ENCODE peak calls at places on chromosomes 7 and 10, in six cellular contexts. One of them, this sample, is unnamed.

GRCh38 chr7:144019457-144019856 is 19.3 kb downstream of the OR6B1 start:
- DNase-seq in heart left ventricle: no peak
- DNase-seq in fibroblast of mammary gland: peak; percentile 77
- DNase-seq in A549: no peak
- DNase-seq in upper lobe of right lung: no peak
- DNase-seq in HL-60: no peak
- DNase-seq in this sample: peak; percentile 41

GRCh38 chr7:114889646-114890285 is 32.1 kb upstream of the MDFIC start:
- DNase-seq in heart left ventricle: no peak
- DNase-seq in fibroblast of mammary gland: peak; percentile 100
- DNase-seq in A549: peak; percentile 72
- DNase-seq in upper lobe of right lung: no peak
- DNase-seq in HL-60: no peak
- DNase-seq in this sample: peak; percentile 91

GRCh38 chr10:130169136-130169888 is 33.1 kb downstream of the GLRX3 start:
- DNase-seq in heart left ventricle: no peak
- DNase-seq in fibroblast of mammary gland: no peak
- DNase-seq in A549: no peak
- DNase-seq in upper lobe of right lung: no peak
- DNase-seq in HL-60: no peak
- DNase-seq in this sample: peak; percentile 84

GRCh38 chr7:98613601-98614425 is 3.3 kb upstream of the NPTX2 start:
- DNase-seq in heart left ventricle: no peak
- DNase-seq in fibroblast of mammary gland: peak; percentile 20
- DNase-seq in A549: no peak
- DNase-seq in upper lobe of right lung: no peak
- DNase-seq in HL-60: no peak
- DNase-seq in this sample: peak; percentile 19

GRCh38 chr10:80471009-80471408 is 16.9 kb downstream of the TSPAN14 start:
- DNase-seq in heart left ventricle: no peak
- DNase-seq in fibroblast of mammary gland: no peak
- DNase-seq in A549: no peak
- DNase-seq in upper lobe of right lung: no peak
- DNase-seq in HL-60: no peak
- DNase-seq in this sample: no peak

GRCh38 chr10:49359349-49360231 is 36.3 kb downstream of the DRGX start:
- DNase-seq in heart left ventricle: peak; percentile 57
- DNase-seq in fibroblast of mammary gland: peak; percentile 22
- DNase-seq in A549: no peak
- DNase-seq in upper lobe of right lung: no peak
- DNase-seq in HL-60: peak; percentile 14
- DNase-seq in this sample: peak; percentile 24

GRCh38 chr10:77949167-77949566 is 22.6 kb upstream of the DLG5 start:
- DNase-seq in heart left ventricle: no peak
- DNase-seq in fibroblast of mammary gland: peak; percentile 46
- DNase-seq in A549: peak; percentile 47
- DNase-seq in upper lobe of right lung: no peak
- DNase-seq in HL-60: no peak
- DNase-seq in this sample: peak; percentile 33

GRCh38 chr7:127782075-127782474 is 130.1 kb downstream of the SND1 start:
- DNase-seq in heart left ventricle: no peak
- DNase-seq in fibroblast of mammary gland: no peak
- DNase-seq in A549: no peak
- DNase-seq in upper lobe of right lung: no peak
- DNase-seq in HL-60: no peak
- DNase-seq in this sample: no peak

GRCh38 chr10:13528138-13528874 is 508 bp downstream of the BEND7 start:
- DNase-seq in heart left ventricle: peak; percentile 26
- DNase-seq in fibroblast of mammary gland: no peak
- DNase-seq in A549: peak; percentile 18
- DNase-seq in upper lobe of right lung: peak; percentile 69
- DNase-seq in HL-60: no peak
- DNase-seq in this sample: no peak

GRCh38 chr10:102856758-102857424 is 2.8 kb downstream of the BORCS7 start:
- DNase-seq in heart left ventricle: no peak
- DNase-seq in fibroblast of mammary gland: no peak
- DNase-seq in A549: no peak
- DNase-seq in upper lobe of right lung: no peak
- DNase-seq in HL-60: no peak
- DNase-seq in this sample: no peak

GRCh38 chr10:103688451-103688850 is 166.9 kb downstream of the SH3PXD2A start:
- DNase-seq in heart left ventricle: no peak
- DNase-seq in fibroblast of mammary gland: peak; percentile 29
- DNase-seq in A549: no peak
- DNase-seq in upper lobe of right lung: no peak
- DNase-seq in HL-60: no peak
- DNase-seq in this sample: no peak

GRCh38 chr10:28734940-28735759 is 57.8 kb downstream of the BAMBI start:
- DNase-seq in heart left ventricle: no peak
- DNase-seq in fibroblast of mammary gland: peak; percentile 95
- DNase-seq in A549: peak; percentile 62
- DNase-seq in upper lobe of right lung: no peak
- DNase-seq in HL-60: no peak
- DNase-seq in this sample: peak; percentile 86

GRCh38 chr7:81632418-81632817 is 137.4 kb downstream of the HGF start:
- DNase-seq in heart left ventricle: no peak
- DNase-seq in fibroblast of mammary gland: no peak
- DNase-seq in A549: no peak
- DNase-seq in upper lobe of right lung: no peak
- DNase-seq in HL-60: no peak
- DNase-seq in this sample: peak; percentile 84

GRCh38 chr10:68950598-68950997 is 5.4 kb upstream of the DDX21 start:
- DNase-seq in heart left ventricle: no peak
- DNase-seq in fibroblast of mammary gland: no peak
- DNase-seq in A549: no peak
- DNase-seq in upper lobe of right lung: no peak
- DNase-seq in HL-60: no peak
- DNase-seq in this sample: no peak

GRCh38 chr7:46220066-46220630 is 299.1 kb upstream of the IGFBP3 start:
- DNase-seq in heart left ventricle: no peak
- DNase-seq in fibroblast of mammary gland: no peak
- DNase-seq in A549: no peak
- DNase-seq in upper lobe of right lung: no peak
- DNase-seq in HL-60: no peak
- DNase-seq in this sample: no peak

GRCh38 chr7:113083132-113083833 is 3.3 kb downstream of the GPR85 start:
- DNase-seq in heart left ventricle: no peak
- DNase-seq in fibroblast of mammary gland: no peak
- DNase-seq in A549: no peak
- DNase-seq in upper lobe of right lung: no peak
- DNase-seq in HL-60: no peak
- DNase-seq in this sample: no peak

GRCh38 chr7:40015790-40016296 is 65.8 kb downstream of the CDK13 start:
- DNase-seq in heart left ventricle: no peak
- DNase-seq in fibroblast of mammary gland: peak; percentile 39
- DNase-seq in A549: no peak
- DNase-seq in upper lobe of right lung: no peak
- DNase-seq in HL-60: peak; percentile 18
- DNase-seq in this sample: peak; percentile 32

GRCh38 chr7:15309891-15310290 is 251.9 kb downstream of the AGMO start:
- DNase-seq in heart left ventricle: no peak
- DNase-seq in fibroblast of mammary gland: peak; percentile 62
- DNase-seq in A549: no peak
- DNase-seq in upper lobe of right lung: no peak
- DNase-seq in HL-60: no peak
- DNase-seq in this sample: no peak

GRCh38 chr7:142560166-142560565 is 189.1 kb upstream of the PRSS1 start:
- DNase-seq in heart left ventricle: no peak
- DNase-seq in fibroblast of mammary gland: no peak
- DNase-seq in A549: no peak
- DNase-seq in upper lobe of right lung: no peak
- DNase-seq in HL-60: no peak
- DNase-seq in this sample: no peak

GRCh38 chr10:102782698-102783540 is 39.2 kb downstream of the WBP1L start:
- DNase-seq in heart left ventricle: peak; percentile 76
- DNase-seq in fibroblast of mammary gland: peak; percentile 97
- DNase-seq in A549: no peak
- DNase-seq in upper lobe of right lung: peak; percentile 84
- DNase-seq in HL-60: no peak
- DNase-seq in this sample: peak; percentile 99

GRCh38 chr10:48659790-48660189 is 24.9 kb upstream of the WDFY4 start:
- DNase-seq in heart left ventricle: no peak
- DNase-seq in fibroblast of mammary gland: no peak
- DNase-seq in A549: no peak
- DNase-seq in upper lobe of right lung: no peak
- DNase-seq in HL-60: no peak
- DNase-seq in this sample: no peak

GRCh38 chr10:5649746-5650145 is 16.6 kb downstream of the ASB13 start:
- DNase-seq in heart left ventricle: no peak
- DNase-seq in fibroblast of mammary gland: no peak
- DNase-seq in A549: no peak
- DNase-seq in upper lobe of right lung: no peak
- DNase-seq in HL-60: no peak
- DNase-seq in this sample: no peak

GRCh38 chr7:132138817-132139216 is 437.5 kb downstream of the PLXNA4 start:
- DNase-seq in heart left ventricle: no peak
- DNase-seq in fibroblast of mammary gland: no peak
- DNase-seq in A549: peak; percentile 51
- DNase-seq in upper lobe of right lung: no peak
- DNase-seq in HL-60: no peak
- DNase-seq in this sample: no peak

GRCh38 chr10:133275683-133276092 is 980 bp downstream of the ADAM8 start:
- DNase-seq in heart left ventricle: no peak
- DNase-seq in fibroblast of mammary gland: no peak
- DNase-seq in A549: no peak
- DNase-seq in upper lobe of right lung: no peak
- DNase-seq in HL-60: peak; percentile 42
- DNase-seq in this sample: no peak

GRCh38 chr7:106487892-106488291 is 173.1 kb downstream of the CCDC71L start:
- DNase-seq in heart left ventricle: no peak
- DNase-seq in fibroblast of mammary gland: no peak
- DNase-seq in A549: no peak
- DNase-seq in upper lobe of right lung: no peak
- DNase-seq in HL-60: no peak
- DNase-seq in this sample: no peak

GRCh38 chr10:11329055-11329673 is 282.3 kb downstream of the USP6NL start:
- DNase-seq in heart left ventricle: no peak
- DNase-seq in fibroblast of mammary gland: no peak
- DNase-seq in A549: no peak
- DNase-seq in upper lobe of right lung: no peak
- DNase-seq in HL-60: peak; percentile 42
- DNase-seq in this sample: no peak

GRCh38 chr7:47482013-47482761 is 99.7 kb downstream of the TNS3 start:
- DNase-seq in heart left ventricle: peak; percentile 67
- DNase-seq in fibroblast of mammary gland: peak; percentile 96
- DNase-seq in A549: no peak
- DNase-seq in upper lobe of right lung: no peak
- DNase-seq in HL-60: no peak
- DNase-seq in this sample: peak; percentile 59

DNA sequence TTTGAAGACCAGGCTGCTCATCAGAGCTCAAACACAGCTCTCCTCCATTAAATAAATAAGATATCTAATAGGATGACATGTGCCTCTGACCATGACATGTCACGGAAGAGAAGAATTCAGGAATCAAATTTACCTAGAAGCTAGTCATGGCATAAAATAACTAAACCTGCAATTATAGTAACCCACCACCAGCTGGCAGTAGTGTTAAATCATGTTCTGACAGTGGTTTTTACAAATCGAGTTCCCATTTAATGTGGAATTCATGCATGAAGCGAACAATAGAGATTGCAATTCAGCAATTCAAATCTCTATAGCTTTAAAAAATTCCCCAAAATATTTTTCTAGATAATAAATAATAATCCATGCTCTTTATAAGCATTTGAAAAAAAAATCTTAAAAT is 74.6 kb upstream of the IKZF1 start:
- DNase-seq in heart left ventricle: no peak
- DNase-seq in fibroblast of mammary gland: peak; percentile 26
- DNase-seq in A549: no peak
- DNase-seq in upper lobe of right lung: no peak
- DNase-seq in HL-60: no peak
- DNase-seq in this sample: no peak
- TF ChIP-seq CTCF in heart left ventricle: no peak
- TF ChIP-seq CTCF in fibroblast of mammary gland: peak; percentile 44
- TF ChIP-seq CTCF in A549: peak; percentile 34
- TF ChIP-seq CTCF in upper lobe of right lung: peak; percentile 43
- TF ChIP-seq CTCF in HL-60: peak; percentile 85
- TF ChIP-seq CTCF in this sample: peak; percentile 19

GRCh38 chr10:14573666-14574261 is 200.9 kb downstream of the FAM107B start:
- DNase-seq in heart left ventricle: no peak
- DNase-seq in fibroblast of mammary gland: peak; percentile 79
- DNase-seq in A549: no peak
- DNase-seq in upper lobe of right lung: no peak
- DNase-seq in HL-60: no peak
- DNase-seq in this sample: peak; percentile 11

GRCh38 chr10:14567421-14567820 is 207.3 kb downstream of the FAM107B start:
- DNase-seq in heart left ventricle: no peak
- DNase-seq in fibroblast of mammary gland: no peak
- DNase-seq in A549: no peak
- DNase-seq in upper lobe of right lung: no peak
- DNase-seq in HL-60: no peak
- DNase-seq in this sample: no peak

GRCh38 chr10:14571866-14572507 is 202.7 kb downstream of the FAM107B start:
- DNase-seq in heart left ventricle: no peak
- DNase-seq in fibroblast of mammary gland: peak; percentile 12
- DNase-seq in A549: peak; percentile 71
- DNase-seq in upper lobe of right lung: peak; percentile 86
- DNase-seq in HL-60: no peak
- DNase-seq in this sample: peak; percentile 2

GRCh38 chr10:14569274-14570060 is 205.2 kb downstream of the FAM107B start:
- DNase-seq in heart left ventricle: no peak
- DNase-seq in fibroblast of mammary gland: no peak
- DNase-seq in A549: no peak
- DNase-seq in upper lobe of right lung: no peak
- DNase-seq in HL-60: no peak
- DNase-seq in this sample: no peak

DNA sequence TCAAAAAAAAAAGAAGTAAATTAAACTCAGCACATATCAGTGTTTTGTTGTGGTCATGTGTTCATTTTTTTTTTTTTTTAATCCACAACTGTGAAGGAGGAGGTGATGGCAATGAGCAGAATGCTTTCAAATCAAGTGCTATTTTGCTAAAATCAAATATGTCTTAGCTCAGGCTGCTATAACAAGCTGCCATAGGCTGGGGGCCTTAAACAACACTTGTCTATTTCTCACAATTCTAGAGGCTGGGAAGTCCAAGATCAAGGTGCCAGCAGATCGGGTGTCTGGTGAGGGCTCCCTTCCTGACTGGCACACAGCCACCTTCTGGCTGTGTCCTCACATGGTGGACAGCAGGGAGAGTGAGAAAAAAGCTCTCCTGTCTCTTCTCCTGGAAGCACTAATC is 203.9 kb downstream of the FAM107B start:
- DNase-seq in heart left ventricle: no peak
- DNase-seq in fibroblast of mammary gland: no peak
- DNase-seq in A549: no peak
- DNase-seq in upper lobe of right lung: no peak
- DNase-seq in HL-60: no peak
- DNase-seq in this sample: no peak
- H3K4me3 ChIP-seq in heart left ventricle: no peak overlapping the region
- H3K4me3 ChIP-seq in fibroblast of mammary gland: no peak overlapping the region
- H3K4me3 ChIP-seq in A549: peak overlapping the region; percentile 21
- H3K4me3 ChIP-seq in upper lobe of right lung: peak overlapping the region; percentile 9
- H3K4me3 ChIP-seq in HL-60: no peak overlapping the region
- H3K4me3 ChIP-seq in this sample: no peak overlapping the region

GRCh38 chr10:120538091-120538490 is 81.1 kb downstream of the PLPP4 start:
- DNase-seq in heart left ventricle: no peak
- DNase-seq in fibroblast of mammary gland: no peak
- DNase-seq in A549: no peak
- DNase-seq in upper lobe of right lung: no peak
- DNase-seq in HL-60: no peak
- DNase-seq in this sample: no peak
- TF ChIP-seq CTCF in heart left ventricle: no peak
- TF ChIP-seq CTCF in fibroblast of mammary gland: no peak
- TF ChIP-seq CTCF in A549: no peak
- TF ChIP-seq CTCF in upper lobe of right lung: no peak
- TF ChIP-seq CTCF in HL-60: no peak
- TF ChIP-seq CTCF in this sample: no peak

GRCh38 chr10:9987197-9987596 is 1030.5 kb upstream of the CELF2 start:
- DNase-seq in heart left ventricle: no peak
- DNase-seq in fibroblast of mammary gland: no peak
- DNase-seq in A549: no peak
- DNase-seq in upper lobe of right lung: no peak
- DNase-seq in HL-60: no peak
- DNase-seq in this sample: no peak
- H3K4me3 ChIP-seq in heart left ventricle: no peak overlapping the region
- H3K4me3 ChIP-seq in fibroblast of mammary gland: no peak overlapping the region
- H3K4me3 ChIP-seq in A549: no peak overlapping the region
- H3K4me3 ChIP-seq in upper lobe of right lung: no peak overlapping the region
- H3K4me3 ChIP-seq in HL-60: no peak overlapping the region
- H3K4me3 ChIP-seq in this sample: no peak overlapping the region

This sample was measured in astrocyte of the cerebellum.